ENCODE peak calls at places on chromosomes 13 and 19, in five cellular contexts. J is PC-3, F is GM23248, U is Karpas-422, W is OCI-LY7. E is an unnamed sample.
A peak's percentile ranks its signal among the peaks of the same experiment; 100 is the strongest.

GRCh38 chr19:35249848-35250711 is 1.3 kb downstream of the LSR start:
- DNase-seq in J (no peak), F (no peak), U (no peak), W (no peak), E (no peak)

GRCh38 chr19:39052243-39052746 is 19.9 kb upstream of the FBXO27 start:
- DNase-seq in J (peak; percentile 64), F (peak; percentile 67), U (peak; percentile 76), W (peak; percentile 67), E (no peak)

GRCh38 chr19:18017275-18018083 is 9.5 kb downstream of the ARRDC2 start:
- DNase-seq in J (no peak), F (no peak), U (no peak), W (no peak), E (peak; percentile 89)

GRCh38 chr13:25881946-25882574 is 169.8 kb downstream of the SHISA2 start:
- DNase-seq in J (no peak), F (no peak), U (no peak), W (no peak), E (no peak)

GRCh38 chr13:73467103-73467502 is 408.3 kb downstream of the KLF5 start:
- DNase-seq in J (no peak), F (peak; percentile 8), U (no peak), W (no peak), E (no peak)

GRCh38 chr19:10751109-10751972 is 33.5 kb downstream of the DNM2 start:
- DNase-seq in J (no peak), F (no peak), U (no peak), W (no peak), E (no peak)

GRCh38 chr13:84126671-84127171 is 244.4 kb upstream of the SLITRK1 start:
- DNase-seq in J (no peak), F (no peak), U (no peak), W (no peak), E (no peak)

GRCh38 chr13:30863231-30863630 is 42.8 kb upstream of the MEDAG start:
- DNase-seq in J (no peak), F (no peak), U (no peak), W (no peak), E (no peak)

GRCh38 chr13:89977203-89977602 is 1370.3 kb upstream of the MIR17HG start:
- DNase-seq in J (no peak), F (no peak), U (no peak), W (no peak), E (no peak)

GRCh38 chr19:19423322-19423721 is 17.8 kb downstream of the GATAD2A start:
- DNase-seq in J (no peak), F (no peak), U (no peak), W (no peak), E (no peak)

GRCh38 chr19:15379996-15380647 is 535 bp upstream of the AKAP8 start:
- DNase-seq in J (peak; percentile 67), F (peak; percentile 63), U (no peak), W (peak; percentile 46), E (peak; percentile 38)

GRCh38 chr13:111145506-111145905 is 30.4 kb downstream of the ARHGEF7 start:
- DNase-seq in J (no peak), F (no peak), U (no peak), W (no peak), E (no peak)

GRCh38 chr19:33212024-33212772 is 13.5 kb downstream of the SLC7A10 start:
- DNase-seq in J (no peak), F (no peak), U (no peak), W (no peak), E (no peak)

GRCh38 chr19:33005440-33005839 is 33.4 kb downstream of the FAAP24 start:
- DNase-seq in J (peak; percentile 59), F (no peak), U (no peak), W (no peak), E (no peak)

GRCh38 chr13:48562296-48563066 is 29.6 kb upstream of the RCBTB2 start:
- DNase-seq in J (peak; percentile 55), F (no peak), U (peak; percentile 90), W (peak; percentile 94), E (no peak)

GRCh38 chr13:94233401-94233800 is 246.1 kb downstream of the DCT start:
- DNase-seq in J (peak; percentile 80), F (peak; percentile 94), U (no peak), W (no peak), E (no peak)

GRCh38 chr19:51771369-51771768 is 10.4 kb downstream of the FPR2 start:
- DNase-seq in J (no peak), F (no peak), U (no peak), W (no peak), E (no peak)

GRCh38 chr19:37987356-37988332 is 80.6 kb downstream of the SIPA1L3 start:
- DNase-seq in J (no peak), F (no peak), U (peak; percentile 82), W (peak; percentile 64), E (no peak)

GRCh38 chr13:67632590-67632989 is 402.5 kb upstream of the PCDH9 start:
- DNase-seq in J (no peak), F (no peak), U (no peak), W (no peak), E (no peak)

GRCh38 chr13:43359536-43359935 is 336.1 kb downstream of the DNAJC15 start:
- DNase-seq in J (no peak), F (no peak), U (no peak), W (no peak), E (no peak)

DNA sequence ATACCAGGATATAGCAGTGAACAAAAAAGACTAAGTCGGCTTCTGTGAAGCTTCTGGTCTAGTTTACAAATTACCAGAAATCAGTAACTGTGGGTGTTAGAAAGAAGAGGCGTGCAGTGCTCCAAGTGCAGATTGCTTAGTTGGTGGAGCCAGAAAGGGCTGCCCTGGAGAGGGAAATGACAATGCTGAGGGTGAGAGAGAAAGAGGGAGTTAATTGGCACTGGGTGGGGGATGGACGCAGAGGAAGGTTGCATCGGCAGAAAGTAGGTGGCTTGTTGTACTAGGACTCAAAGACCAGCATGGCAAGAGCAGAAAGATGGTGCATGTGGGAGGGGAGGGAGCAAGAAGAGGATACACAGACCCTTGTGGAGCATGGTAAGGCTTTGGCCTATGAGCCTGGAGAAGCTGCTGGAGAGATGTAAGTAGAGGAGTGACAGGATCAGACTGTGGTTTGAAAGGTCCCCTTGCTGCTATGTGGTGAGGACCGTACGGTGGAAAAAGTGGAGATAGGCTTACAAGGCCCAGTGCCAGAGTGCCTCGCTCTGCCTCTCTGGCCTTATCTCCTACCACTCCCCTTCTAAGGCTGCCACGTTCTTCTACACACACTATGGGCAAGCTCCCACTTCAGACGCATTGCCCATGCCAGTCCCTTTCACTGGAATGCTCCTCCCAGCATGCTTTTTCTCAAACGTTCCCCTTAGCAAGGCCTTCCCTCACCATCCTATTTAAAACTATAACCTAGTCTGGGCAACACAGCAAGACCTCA is 13.5 kb downstream of the SMG9 start:
- DNase-seq in J (no peak), F (no peak), U (no peak), W (no peak), E (no peak)
- H3K36me3 ChIP-seq in J (peaks cover 48% of the 10 kb centered on the region), F (peaks cover 59% of the 10 kb centered on the region), U (peaks cover 4% of the 10 kb centered on the region), W (peaks cover 95% of the 10 kb centered on the region), E (peaks cover 4% of the 10 kb centered on the region)

GRCh38 chr19:1213391-1214286 is 8.1 kb downstream of the STK11 start:
- DNase-seq in J (no peak), F (peak; percentile 71), U (no peak), W (no peak), E (peak; percentile 59)
- H3K4me1 ChIP-seq in J (peaks cover 25% of the 10 kb centered on the region), F (peaks cover 32% of the 10 kb centered on the region), U (peaks cover 5% of the 10 kb centered on the region), W (peaks cover 5% of the 10 kb centered on the region), E (peaks cover 96% of the 10 kb centered on the region)

GRCh38 chr19:44872661-44873060 is 18.4 kb upstream of the TOMM40 start:
- DNase-seq in J (no peak), F (no peak), U (no peak), W (no peak), E (no peak)
- H3K36me3 ChIP-seq in J (peaks cover 7% of the 10 kb centered on the region), F (peaks cover 3% of the 10 kb centered on the region), U (no peaks in the 10 kb centered on the region), W (no peaks in the 10 kb centered on the region), E (no peaks in the 10 kb centered on the region)

GRCh38 chr19:41307090-41307875 is 2.7 kb upstream of the CCDC97 start:
- DNase-seq in J (no peak), F (no peak), U (peak; percentile 39), W (no peak), E (no peak)

GRCh38 chr19:41310031-41310831 is at the start of gene CCDC97:
- DNase-seq in J (peak; percentile 78), F (peak; percentile 91), U (peak; percentile 95), W (peak; percentile 93), E (peak; percentile 72)

GRCh38 chr19:41307954-41308449 is 2.0 kb upstream of the CCDC97 start:
- DNase-seq in J (no peak), F (no peak), U (no peak), W (no peak), E (no peak)

GRCh38 chr19:41309225-41310030 is 544 bp upstream of the CCDC97 start:
- DNase-seq in J (peak; percentile 12), F (peak; percentile 64), U (peak; percentile 62), W (no peak), E (no peak)

DNA sequence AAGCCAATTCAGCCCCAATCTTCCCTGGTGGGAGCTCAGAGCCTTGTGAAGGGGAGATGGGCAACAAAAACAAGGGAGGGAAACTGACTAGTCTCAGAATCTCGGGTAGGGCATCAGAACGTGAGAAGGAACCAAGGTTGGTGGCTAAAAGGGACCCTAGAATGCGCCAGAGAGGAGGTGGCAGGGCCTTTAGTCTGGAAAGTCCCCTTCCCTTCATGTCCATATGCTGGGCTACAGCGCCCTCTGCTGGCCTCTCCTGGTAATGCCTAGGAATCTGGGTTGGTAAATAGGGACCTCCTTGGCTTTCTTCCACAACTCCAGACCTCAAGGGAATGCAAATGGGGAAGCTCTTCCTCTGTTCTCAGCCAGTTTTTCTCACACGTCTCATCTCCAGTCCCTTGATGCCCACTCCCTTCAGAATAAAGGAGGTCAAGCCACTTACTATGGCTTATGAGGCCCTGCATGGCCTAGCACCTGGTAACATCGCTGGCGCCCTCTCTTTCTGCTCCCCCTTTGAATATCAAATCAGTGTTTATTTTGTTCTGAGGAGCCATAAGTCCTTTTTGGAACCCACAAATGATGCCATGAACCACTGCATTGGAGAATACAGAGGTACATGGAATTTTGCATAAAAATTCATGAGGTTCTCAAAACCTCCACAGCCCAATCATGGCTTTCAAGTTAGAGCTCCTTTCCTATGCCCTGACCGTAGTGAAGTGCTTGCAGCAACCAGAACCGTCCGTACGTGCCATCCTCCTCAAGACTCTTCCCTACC is 1.3 kb upstream of the CCDC97 start:
- DNase-seq in J (peak; percentile 94), F (peak; percentile 85), U (peak; percentile 92), W (peak; percentile 86), E (peak; percentile 77)
- H3K4me1 ChIP-seq in J (peaks cover 10% of the 10 kb centered on the region), F (peaks cover 21% of the 10 kb centered on the region), U (peaks cover 33% of the 10 kb centered on the region), W (peaks cover 44% of the 10 kb centered on the region), E (peaks cover 42% of the 10 kb centered on the region)